ENCODE peak calls at places on chromosomes 12 and 14, in seven cellular contexts. K is stimulated activated CD4-positive, alpha-beta T cell treated with anti-CD3 and anti-CD28 coated beads, Interleukin-15, amount 100 ng/mL, for 24 hours; N is pulmonary artery endothelial cell; Q is activated CD4-positive, alpha-beta T cell treated with anti-CD3 and anti-CD28 coated beads, Interleukin-2, amount 50 U/mL, for 1 hour; R is GM06990; T is H54; G is GM18507. C is an unnamed sample.

GRCh38 chr12:26831959-26832816 is 806 bp downstream of the ITPR2 start:
- DNase-seq in K (peak), N (no peak), Q (peak), R (peak), T (peak), G (peak), C (no peak)

GRCh38 chr12:129152291-129153075 is 299.2 kb downstream of the GLT1D1 start:
- DNase-seq in K (no peak), N (no peak), Q (no peak), R (no peak), T (no peak), G (no peak), C (no peak)

GRCh38 chr14:104546591-104547309 is 32.8 kb upstream of the C14orf180 start:
- DNase-seq in K (no peak), N (no peak), Q (no peak), R (no peak), T (no peak), G (no peak), C (no peak)

GRCh38 chr12:120842595-120842994 is 61.6 kb downstream of the SPPL3 start:
- DNase-seq in K (no peak), N (no peak), Q (no peak), R (no peak), T (no peak), G (no peak), C (no peak)

GRCh38 chr12:124544983-124545382 is 22.4 kb downstream of the NCOR2 start:
- DNase-seq in K (no peak), N (no peak), Q (no peak), R (no peak), T (no peak), G (no peak), C (no peak)

GRCh38 chr14:23183076-23183475 is 384 bp downstream of the SLC7A8 start:
- DNase-seq in K (no peak), N (no peak), Q (no peak), R (no peak), T (no peak), G (no peak), C (no peak)

GRCh38 chr12:128969480-128970055 is 116.3 kb downstream of the GLT1D1 start:
- DNase-seq in K (peak), N (no peak), Q (no peak), R (peak), T (peak), G (peak), C (peak)

GRCh38 chr12:11648514-11649412 is 711 bp upstream of the ETV6 start:
- DNase-seq in K (peak), N (peak), Q (peak), R (peak), T (peak), G (peak), C (peak)

GRCh38 chr12:107081778-107082177 is 11.6 kb downstream of the CRY1 start:
- DNase-seq in K (no peak), N (no peak), Q (no peak), R (no peak), T (no peak), G (no peak), C (no peak)

GRCh38 chr12:67786086-67786485 is 137.5 kb downstream of the DYRK2 start:
- DNase-seq in K (no peak), N (no peak), Q (no peak), R (no peak), T (no peak), G (no peak), C (no peak)

GRCh38 chr12:112716099-112717093 is 75.2 kb upstream of the RPH3A start:
- DNase-seq in K (peak), N (no peak), Q (no peak), R (no peak), T (peak), G (no peak), C (no peak)

GRCh38 chr14:52286659-52287649 is 19.5 kb downstream of the PTGDR start:
- DNase-seq in K (no peak), N (no peak), Q (no peak), R (no peak), T (no peak), G (no peak), C (no peak)

GRCh38 chr14:101008631-101009336 is 105.3 kb upstream of the RTL1 start:
- DNase-seq in K (no peak), N (no peak), Q (no peak), R (no peak), T (no peak), G (no peak), C (no peak)